ENCODE peak calls at places on chromosomes 12 and 14, in nine cellular contexts. Z is effector memory CD8-positive, alpha-beta T cell; F is EH; E is HS-5; Q is activated CD8-positive, alpha-beta memory T cell treated with anti-CD3 and anti-CD28 coated beads, Interleukin-2, amount 50 U/mL, for 4 hours; N is NCI-H2107; M is astrocyte of the spinal cord; U is CD4-positive, alpha-beta memory T cell; D is non-pigmented ciliary epithelial cell. P is an unnamed sample.

GRCh38 chr12:116146386-116146785 is 131.1 kb downstream of the MED13L start:
- DNase-seq in F (peak), M (no peak), U (no peak), D (no peak), Z (no peak), E (no peak), Q (no peak), N (no peak), P (no peak)

GRCh38 chr14:61620130-61620946 is 75.0 kb upstream of the HIF1A start:
- DNase-seq in D (no peak), F (peak), Q (no peak), U (no peak), E (peak), Z (no peak), M (peak), N (no peak), P (no peak)

GRCh38 chr12:52070243-52070925 is 606 bp downstream of the ATG101 start:
- DNase-seq in M (no peak), E (no peak), Z (no peak), N (no peak), U (no peak), Q (no peak), D (no peak), F (peak), P (no peak)

GRCh38 chr12:53101931-53102781 is 1.1 kb upstream of the SOAT2 start:
- DNase-seq in D (no peak), N (no peak), E (no peak), M (no peak), Q (no peak), Z (no peak), F (no peak), U (no peak), P (no peak)

GRCh38 chr14:63544641-63545234 is 1.6 kb upstream of the PPP2R5E start:
- DNase-seq in U (no peak), F (peak), E (no peak), Q (no peak), Z (no peak), D (no peak), N (no peak), M (peak), P (no peak)

GRCh38 chr14:51938137-51938536 is 51.2 kb upstream of the RTRAF start:
- DNase-seq in F (peak), E (no peak), Z (no peak), D (no peak), Q (no peak), N (no peak), U (no peak), M (no peak), P (no peak)

GRCh38 chr12:81759215-81759991 is at the start of gene PPFIA2:
- DNase-seq in D (no peak), E (no peak), F (peak), Q (no peak), N (peak), Z (no peak), M (peak), U (no peak), P (no peak)

GRCh38 chr12:53825246-53826081 is 73.7 kb upstream of the CISTR start:
- DNase-seq in F (no peak), E (no peak), D (no peak), M (no peak), U (no peak), Z (no peak), N (no peak), Q (no peak), P (peak)

GRCh38 chr12:50032516-50033316 is 7.4 kb upstream of the RACGAP1 start:
- DNase-seq in Q (no peak), F (no peak), D (no peak), U (no peak), E (no peak), M (no peak), Z (no peak), N (no peak), P (no peak)

GRCh38 chr12:92070864-92071445 is 74.7 kb downstream of the BTG1 start:
- DNase-seq in Q (no peak), D (no peak), M (no peak), E (no peak), U (no peak), N (no peak), F (peak), Z (no peak), P (peak)

GRCh38 chr12:16120027-16120426 is 157.5 kb downstream of the SLC15A5 start:
- DNase-seq in Z (no peak), Q (no peak), F (no peak), U (no peak), D (no peak), E (no peak), M (no peak), N (no peak), P (no peak)

GRCh38 chr14:88264116-88264515 is 59.0 kb downstream of the KCNK10 start:
- DNase-seq in U (no peak), Q (no peak), Z (no peak), D (no peak), N (no peak), M (no peak), E (no peak), F (no peak), P (no peak)

GRCh38 chr14:100711493-100711892 is 15.2 kb upstream of the DLK1 start:
- DNase-seq in Q (no peak), D (no peak), U (no peak), E (no peak), N (no peak), F (no peak), M (no peak), Z (no peak), P (no peak)

GRCh38 chr12:53191885-53192530 is 11.3 kb upstream of the CSAD start:
- DNase-seq in Q (no peak), D (no peak), M (no peak), E (no peak), Z (no peak), U (no peak), N (no peak), F (no peak), P (no peak)

GRCh38 chr14:41606249-41607118 is at the start of gene LRFN5:
- DNase-seq in N (no peak), Z (no peak), M (peak), E (no peak), Q (no peak), F (peak), U (no peak), D (no peak), P (no peak)

GRCh38 chr12:27185234-27186045 is 58.6 kb upstream of the STK38L start:
- DNase-seq in E (no peak), N (no peak), Z (no peak), D (peak), M (peak), F (peak), Q (no peak), U (peak), P (no peak)

GRCh38 chr14:97390031-97390729 is 593.0 kb downstream of the VRK1 start:
- DNase-seq in U (no peak), E (no peak), D (no peak), Z (no peak), N (no peak), M (no peak), Q (no peak), F (no peak), P (no peak)

GRCh38 chr12:15837141-15837781 is 44.9 kb upstream of the STRAP start:
- DNase-seq in U (no peak), E (no peak), Z (no peak), D (no peak), N (no peak), Q (no peak), F (peak), M (peak), P (no peak)

GRCh38 chr12:121866331-121866730 is 7.7 kb upstream of the HPD start:
- DNase-seq in F (peak), E (no peak), Z (no peak), Q (no peak), D (no peak), N (no peak), U (no peak), M (no peak), P (no peak)

GRCh38 chr14:74961238-74961911 is 6.0 kb upstream of the PGF start:
- DNase-seq in Z (no peak), F (no peak), E (no peak), Q (no peak), D (no peak), U (no peak), M (no peak), N (no peak), P (no peak)

GRCh38 chr12:94458882-94459772 is 540 bp downstream of the CEP83 start:
- DNase-seq in Q (no peak), D (no peak), M (peak), E (peak), Z (no peak), U (no peak), N (peak), F (peak), P (no peak)

GRCh38 chr12:121025442-121026226 is 9.3 kb upstream of the C12orf43 start:
- DNase-seq in Q (no peak), U (no peak), F (peak), M (no peak), Z (no peak), D (no peak), E (no peak), N (no peak), P (peak)

GRCh38 chr14:77738559-77739250 is 22.3 kb downstream of the SNW1 start:
- DNase-seq in D (peak), F (no peak), U (peak), Q (no peak), N (no peak), M (peak), E (no peak), Z (no peak), P (no peak)

GRCh38 chr12:6567112-6567680 is 895 bp downstream of the NOP2 start:
- DNase-seq in D (no peak), E (no peak), Q (no peak), N (no peak), U (no peak), Z (no peak), M (no peak), F (peak), P (no peak)

GRCh38 chr14:103581954-103582703 is 19.4 kb downstream of the COA8 start:
- DNase-seq in Q (no peak), E (no peak), Z (no peak), D (no peak), N (no peak), M (no peak), F (no peak), U (no peak), P (no peak)

GRCh38 chr12:51246254-51246853 is 7.7 kb downstream of the DAZAP2 start:
- DNase-seq in E (no peak), M (no peak), D (no peak), N (no peak), F (peak), Z (peak), U (peak), Q (no peak), P (no peak)

GRCh38 chr12:6451348-6452244 is at the start of gene TAPBPL:
- DNase-seq in F (peak), E (peak), U (peak), Q (peak), Z (peak), N (peak), M (peak), D (peak), P (peak)

GRCh38 chr12:46267618-46268348 is 1.1 kb downstream of the SLC38A1 start:
- DNase-seq in D (no peak), Q (peak), F (peak), U (peak), Z (peak), E (no peak), N (no peak), M (peak), P (no peak)

GRCh38 chr12:41277019-41277770 is 89.1 kb downstream of the PDZRN4 start:
- DNase-seq in U (peak), E (peak), Z (no peak), D (peak), N (peak), M (peak), F (peak), Q (no peak), P (peak)